ENCODE peak calls at places on chromosomes 16 and 17, in four cellular contexts. One of them, this sample, is unnamed.

GRCh38 chr17:28925912-28926365 is 23.1 kb upstream of the DHRS13 start:
- DNase-seq in endothelial cell of umbilical vein: peak
- DNase-seq in SK-N-SH: no peak
- DNase-seq in mammary epithelial cell: peak
- DNase-seq in this sample: no peak

GRCh38 chr17:56752263-56752662 is 81.5 kb downstream of the C17orf67 start:
- DNase-seq in endothelial cell of umbilical vein: peak
- DNase-seq in SK-N-SH: no peak
- DNase-seq in mammary epithelial cell: no peak
- DNase-seq in this sample: no peak

GRCh38 chr17:72432143-72432604 is 311.4 kb downstream of the SOX9 start:
- DNase-seq in endothelial cell of umbilical vein: no peak
- DNase-seq in SK-N-SH: peak
- DNase-seq in mammary epithelial cell: no peak
- DNase-seq in this sample: no peak

GRCh38 chr17:78383725-78384471 is 5.4 kb downstream of the PGS1 start:
- DNase-seq in endothelial cell of umbilical vein: peak
- DNase-seq in SK-N-SH: no peak
- DNase-seq in mammary epithelial cell: peak
- DNase-seq in this sample: no peak

GRCh38 chr16:57537596-57538234 is 1.3 kb upstream of the CCDC102A start:
- DNase-seq in endothelial cell of umbilical vein: no peak
- DNase-seq in SK-N-SH: no peak
- DNase-seq in mammary epithelial cell: no peak
- DNase-seq in this sample: no peak

GRCh38 chr17:77285594-77286390 is 145.0 kb downstream of the SEC14L1 start:
- DNase-seq in endothelial cell of umbilical vein: no peak
- DNase-seq in SK-N-SH: peak
- DNase-seq in mammary epithelial cell: peak
- DNase-seq in this sample: no peak

GRCh38 chr17:58330544-58330996 is 2.0 kb upstream of the TSPOAP1 start:
- DNase-seq in endothelial cell of umbilical vein: no peak
- DNase-seq in SK-N-SH: peak
- DNase-seq in mammary epithelial cell: no peak
- DNase-seq in this sample: no peak

GRCh38 chr17:44204453-44204882 is 4.8 kb upstream of the ATXN7L3 start:
- DNase-seq in endothelial cell of umbilical vein: no peak
- DNase-seq in SK-N-SH: no peak
- DNase-seq in mammary epithelial cell: peak
- DNase-seq in this sample: no peak

GRCh38 chr16:25066426-25066746 is 45.2 kb upstream of the LCMT1 start:
- DNase-seq in endothelial cell of umbilical vein: no peak
- DNase-seq in SK-N-SH: no peak
- DNase-seq in mammary epithelial cell: no peak
- DNase-seq in this sample: no peak

GRCh38 chr17:75087558-75088453 is at the start of gene SLC16A5:
- DNase-seq in endothelial cell of umbilical vein: peak
- DNase-seq in SK-N-SH: no peak
- DNase-seq in mammary epithelial cell: peak
- DNase-seq in this sample: peak

GRCh38 chr17:63497708-63498483 is 21.0 kb downstream of the ACE start:
- DNase-seq in endothelial cell of umbilical vein: no peak
- DNase-seq in SK-N-SH: peak
- DNase-seq in mammary epithelial cell: no peak
- DNase-seq in this sample: peak

GRCh38 chr16:30724641-30725464 is 23.4 kb upstream of the PHKG2 start:
- DNase-seq in endothelial cell of umbilical vein: no peak
- DNase-seq in SK-N-SH: no peak
- DNase-seq in mammary epithelial cell: no peak
- DNase-seq in this sample: no peak

GRCh38 chr17:1793447-1793806 is 31.6 kb downstream of the SERPINF1 start:
- DNase-seq in endothelial cell of umbilical vein: no peak
- DNase-seq in SK-N-SH: no peak
- DNase-seq in mammary epithelial cell: peak
- DNase-seq in this sample: no peak

GRCh38 chr17:39963826-39964225 is 1.0 kb downstream of the GSDMA start:
- DNase-seq in endothelial cell of umbilical vein: no peak
- DNase-seq in SK-N-SH: no peak
- DNase-seq in mammary epithelial cell: peak
- DNase-seq in this sample: no peak

GRCh38 chr16:77306050-77306616 is 106.9 kb downstream of the SYCE1L start:
- DNase-seq in endothelial cell of umbilical vein: no peak
- DNase-seq in SK-N-SH: no peak
- DNase-seq in mammary epithelial cell: no peak
- DNase-seq in this sample: no peak

GRCh38 chr17:1961187-1961586 is 63.9 kb downstream of the RTN4RL1 start:
- DNase-seq in endothelial cell of umbilical vein: no peak
- DNase-seq in SK-N-SH: no peak
- DNase-seq in mammary epithelial cell: no peak
- DNase-seq in this sample: peak

GRCh38 chr17:59763861-59764260 is 56.4 kb downstream of the VMP1 start:
- DNase-seq in endothelial cell of umbilical vein: peak
- DNase-seq in SK-N-SH: no peak
- DNase-seq in mammary epithelial cell: peak
- DNase-seq in this sample: no peak

GRCh38 chr16:21523411-21524067 is 75.8 kb upstream of the METTL9 start:
- DNase-seq in endothelial cell of umbilical vein: no peak
- DNase-seq in SK-N-SH: no peak
- DNase-seq in mammary epithelial cell: no peak
- DNase-seq in this sample: no peak

GRCh38 chr17:75888484-75888883 is 8.3 kb downstream of the TRIM65 start:
- DNase-seq in endothelial cell of umbilical vein: no peak
- DNase-seq in SK-N-SH: no peak
- DNase-seq in mammary epithelial cell: no peak
- DNase-seq in this sample: peak

GRCh38 chr16:21159281-21159951 is 942 bp downstream of the LDAF1 start:
- DNase-seq in endothelial cell of umbilical vein: peak
- DNase-seq in SK-N-SH: peak
- DNase-seq in mammary epithelial cell: peak
- DNase-seq in this sample: peak

GRCh38 chr17:73795730-73796129 is 151.5 kb upstream of the SDK2 start:
- DNase-seq in endothelial cell of umbilical vein: no peak
- DNase-seq in SK-N-SH: no peak
- DNase-seq in mammary epithelial cell: no peak
- DNase-seq in this sample: no peak

GRCh38 chr17:57255776-57256681 is at the start of gene MSI2:
- DNase-seq in endothelial cell of umbilical vein: peak
- DNase-seq in SK-N-SH: peak
- DNase-seq in mammary epithelial cell: peak
- DNase-seq in this sample: peak

GRCh38 chr17:82400830-82401229 is 17.3 kb upstream of the HEXD start:
- DNase-seq in endothelial cell of umbilical vein: no peak
- DNase-seq in SK-N-SH: no peak
- DNase-seq in mammary epithelial cell: no peak
- DNase-seq in this sample: no peak

GRCh38 chr17:17972126-17972951 is at the start of the genes DRC3 and TOM1L2:
- DNase-seq in endothelial cell of umbilical vein: peak
- DNase-seq in SK-N-SH: peak
- DNase-seq in mammary epithelial cell: peak
- DNase-seq in this sample: peak

GRCh38 chr17:234163-235047 is 53.0 kb upstream of the DOC2B start:
- DNase-seq in endothelial cell of umbilical vein: peak
- DNase-seq in SK-N-SH: no peak
- DNase-seq in mammary epithelial cell: no peak
- DNase-seq in this sample: no peak

GRCh38 chr17:78137392-78138203 is 7.0 kb downstream of the TMC8 start:
- DNase-seq in endothelial cell of umbilical vein: no peak
- DNase-seq in SK-N-SH: peak
- DNase-seq in mammary epithelial cell: no peak
- DNase-seq in this sample: peak

GRCh38 chr17:75338335-75338734 is 49.1 kb upstream of the SLC25A19 start:
- DNase-seq in endothelial cell of umbilical vein: no peak
- DNase-seq in SK-N-SH: no peak
- DNase-seq in mammary epithelial cell: no peak
- DNase-seq in this sample: no peak

GRCh38 chr17:19327039-19327776 is 35.3 kb downstream of the B9D1 start:
- DNase-seq in endothelial cell of umbilical vein: no peak
- DNase-seq in SK-N-SH: no peak
- DNase-seq in mammary epithelial cell: peak
- DNase-seq in this sample: no peak

GRCh38 chr16:66690106-66690847 is 6.3 kb downstream of the CMTM4 start:
- DNase-seq in endothelial cell of umbilical vein: no peak
- DNase-seq in SK-N-SH: no peak
- DNase-seq in mammary epithelial cell: no peak
- DNase-seq in this sample: no peak

GRCh38 chr16:82062645-82063058 is 27.6 kb downstream of the HSD17B2 start:
- DNase-seq in endothelial cell of umbilical vein: no peak
- DNase-seq in SK-N-SH: no peak
- DNase-seq in mammary epithelial cell: peak
- DNase-seq in this sample: no peak

GRCh38 chr17:36085710-36086268 is 4.2 kb downstream of the CCL3 start:
- DNase-seq in endothelial cell of umbilical vein: no peak
- DNase-seq in SK-N-SH: no peak
- DNase-seq in mammary epithelial cell: peak
- DNase-seq in this sample: no peak

GRCh38 chr17:29918016-29918415 is 12.0 kb downstream of the SSH2 start:
- DNase-seq in endothelial cell of umbilical vein: no peak
- DNase-seq in SK-N-SH: no peak
- DNase-seq in mammary epithelial cell: no peak
- DNase-seq in this sample: no peak

GRCh38 chr16:83978401-83978904 is 10.4 kb downstream of the NECAB2 start:
- DNase-seq in endothelial cell of umbilical vein: no peak
- DNase-seq in SK-N-SH: no peak
- DNase-seq in mammary epithelial cell: no peak
- DNase-seq in this sample: no peak

GRCh38 chr16:65032397-65032796 is 89.5 kb downstream of the CDH11 start:
- DNase-seq in endothelial cell of umbilical vein: no peak
- DNase-seq in SK-N-SH: no peak
- DNase-seq in mammary epithelial cell: no peak
- DNase-seq in this sample: no peak

GRCh38 chr16:85615014-85615851 is 2.1 kb downstream of the GSE1 start:
- DNase-seq in endothelial cell of umbilical vein: no peak
- DNase-seq in SK-N-SH: no peak
- DNase-seq in mammary epithelial cell: peak
- DNase-seq in this sample: peak

GRCh38 chr17:68054296-68054900 is 18.9 kb downstream of the KPNA2 start:
- DNase-seq in endothelial cell of umbilical vein: peak
- DNase-seq in SK-N-SH: no peak
- DNase-seq in mammary epithelial cell: peak
- DNase-seq in this sample: no peak

DNA sequence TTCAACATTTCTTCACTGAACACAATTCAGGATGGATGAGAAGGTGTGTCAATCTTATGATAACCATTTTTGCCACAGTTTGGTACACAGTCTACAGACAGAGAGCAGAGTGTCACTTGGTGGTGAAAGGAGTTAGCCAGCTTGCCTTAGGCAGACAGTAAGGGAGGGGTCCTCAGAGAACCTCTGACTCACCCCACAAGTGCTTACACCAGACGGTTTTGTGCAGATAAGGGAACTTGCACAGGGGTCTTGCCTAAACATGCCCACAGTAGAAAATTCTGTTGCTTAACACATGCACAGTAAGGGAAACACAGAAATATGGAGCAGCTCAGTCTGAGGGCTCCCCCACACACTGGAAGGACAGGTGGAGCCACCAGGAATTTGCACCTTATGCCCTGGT is 204.5 kb upstream of the CDH8 start:
- DNase-seq in endothelial cell of umbilical vein: no peak
- DNase-seq in SK-N-SH: no peak
- DNase-seq in mammary epithelial cell: peak
- DNase-seq in this sample: no peak
- H2AFZ ChIP-seq in endothelial cell of umbilical vein: no peak
- H2AFZ ChIP-seq in SK-N-SH: no peak
- H2AFZ ChIP-seq in mammary epithelial cell: peak
- H2AFZ ChIP-seq in this sample: peak

GRCh38 chr17:80008383-80008840 is 27.3 kb downstream of the TBC1D16 start:
- DNase-seq in endothelial cell of umbilical vein: peak
- DNase-seq in SK-N-SH: peak
- DNase-seq in mammary epithelial cell: peak
- DNase-seq in this sample: peak

GRCh38 chr17:80007009-80007752 is 28.5 kb downstream of the TBC1D16 start:
- DNase-seq in endothelial cell of umbilical vein: no peak
- DNase-seq in SK-N-SH: no peak
- DNase-seq in mammary epithelial cell: no peak
- DNase-seq in this sample: no peak

GRCh38 chr17:80007939-80008338 is 27.7 kb downstream of the TBC1D16 start:
- DNase-seq in endothelial cell of umbilical vein: no peak
- DNase-seq in SK-N-SH: no peak
- DNase-seq in mammary epithelial cell: no peak
- DNase-seq in this sample: no peak

GRCh38 chr17:80005360-80006338 is 30.0 kb downstream of the TBC1D16 start:
- DNase-seq in endothelial cell of umbilical vein: peak
- DNase-seq in SK-N-SH: peak
- DNase-seq in mammary epithelial cell: peak
- DNase-seq in this sample: peak

GRCh38 chr17:80006339-80006720 is 29.3 kb downstream of the TBC1D16 start:
- DNase-seq in endothelial cell of umbilical vein: no peak
- DNase-seq in SK-N-SH: no peak
- DNase-seq in mammary epithelial cell: no peak
- DNase-seq in this sample: no peak
- H3K4me2 ChIP-seq in endothelial cell of umbilical vein: no peak
- H3K4me2 ChIP-seq in SK-N-SH: no peak
- H3K4me2 ChIP-seq in mammary epithelial cell: no peak
- H3K4me2 ChIP-seq in this sample: peak

DNA sequence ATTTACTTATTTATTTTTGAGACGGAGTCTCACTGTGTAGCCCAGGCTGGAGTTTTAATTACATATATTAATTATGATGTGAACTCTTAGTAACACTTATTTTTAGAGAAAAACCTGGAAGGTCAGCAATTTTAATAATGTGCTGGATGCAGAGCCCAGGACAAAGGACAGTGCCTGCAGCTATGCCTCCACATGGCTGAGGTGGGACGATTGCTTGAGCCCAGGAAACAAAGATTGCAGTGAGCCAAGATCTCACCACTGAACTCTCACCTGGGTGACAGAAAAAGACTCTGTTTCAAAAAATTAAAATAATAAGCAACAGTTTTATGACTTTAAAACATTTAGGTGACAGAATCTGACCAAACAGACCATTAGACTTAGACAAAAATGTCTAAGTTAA is 11.0 kb upstream of the CARD14 start:
- DNase-seq in endothelial cell of umbilical vein: no peak
- DNase-seq in SK-N-SH: no peak
- DNase-seq in mammary epithelial cell: no peak
- DNase-seq in this sample: no peak
- H2AFZ ChIP-seq in endothelial cell of umbilical vein: no peak
- H2AFZ ChIP-seq in SK-N-SH: no peak
- H2AFZ ChIP-seq in mammary epithelial cell: no peak
- H2AFZ ChIP-seq in this sample: no peak

DNA sequence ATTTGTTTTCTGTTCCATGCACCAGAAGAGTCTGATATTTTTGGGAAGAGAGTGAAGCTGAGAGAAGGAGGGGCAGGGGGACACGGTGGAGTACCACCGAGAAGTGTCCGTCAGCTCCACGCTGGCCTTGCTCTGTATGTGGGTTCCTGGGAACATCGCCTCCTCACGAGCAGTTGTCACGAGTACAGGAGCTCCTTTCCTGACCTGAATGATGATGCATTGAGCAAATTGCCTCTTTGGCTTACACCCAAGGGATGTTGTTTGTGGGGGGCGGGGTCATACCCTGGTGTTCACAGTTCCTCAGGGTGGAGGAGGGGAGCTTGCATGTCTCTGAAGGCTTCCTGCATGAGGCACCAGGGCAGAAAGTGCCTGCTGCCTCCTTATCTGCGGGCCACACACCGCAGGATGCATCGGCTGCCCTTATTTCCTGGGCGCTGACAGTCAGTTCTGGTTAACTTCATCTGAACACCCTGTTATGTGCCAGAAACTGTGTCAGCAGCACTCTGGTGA is 36.2 kb downstream of the RGS9 start:
- DNase-seq in endothelial cell of umbilical vein: peak
- DNase-seq in SK-N-SH: peak
- DNase-seq in mammary epithelial cell: no peak
- DNase-seq in this sample: peak
- H3K4me2 ChIP-seq in endothelial cell of umbilical vein: no peak
- H3K4me2 ChIP-seq in SK-N-SH: no peak
- H3K4me2 ChIP-seq in mammary epithelial cell: no peak
- H3K4me2 ChIP-seq in this sample: no peak

This sample was measured in GM23338.